ENCODE peak calls at places on chromosomes 16 and 17, in seven cellular contexts. One of them, this sample, is unnamed.

GRCh38 chr16:71373073-71373472 is 14.6 kb downstream of the CALB2 start:
- DNase-seq in hippocampal formation: no peak
- DNase-seq in adrenal gland: no peak
- DNase-seq in heart left ventricle: no peak
- DNase-seq in AG09319: no peak
- DNase-seq in left ventricle myocardium inferior: no peak
- DNase-seq in BJ: no peak
- DNase-seq in this sample: no peak

GRCh38 chr17:50263293-50264262 is 10.7 kb upstream of the TMEM92 start:
- DNase-seq in hippocampal formation: no peak
- DNase-seq in adrenal gland: no peak
- DNase-seq in heart left ventricle: no peak
- DNase-seq in AG09319: no peak
- DNase-seq in left ventricle myocardium inferior: no peak
- DNase-seq in BJ: no peak
- DNase-seq in this sample: peak

GRCh38 chr17:49327835-49328784 is 33.9 kb downstream of the ZNF652 start:
- DNase-seq in hippocampal formation: no peak
- DNase-seq in adrenal gland: no peak
- DNase-seq in heart left ventricle: no peak
- DNase-seq in AG09319: no peak
- DNase-seq in left ventricle myocardium inferior: no peak
- DNase-seq in BJ: no peak
- DNase-seq in this sample: no peak

GRCh38 chr16:51393381-51394005 is 242.4 kb upstream of the SALL1 start:
- DNase-seq in hippocampal formation: no peak
- DNase-seq in adrenal gland: no peak
- DNase-seq in heart left ventricle: no peak
- DNase-seq in AG09319: no peak
- DNase-seq in left ventricle myocardium inferior: no peak
- DNase-seq in BJ: no peak
- DNase-seq in this sample: no peak

GRCh38 chr16:51133130-51133529 is 17.9 kb downstream of the SALL1 start:
- DNase-seq in hippocampal formation: no peak
- DNase-seq in adrenal gland: no peak
- DNase-seq in heart left ventricle: no peak
- DNase-seq in AG09319: no peak
- DNase-seq in left ventricle myocardium inferior: no peak
- DNase-seq in BJ: no peak
- DNase-seq in this sample: no peak

GRCh38 chr16:57084257-57084770 is 8.1 kb upstream of the CPNE2 start:
- DNase-seq in hippocampal formation: peak
- DNase-seq in adrenal gland: peak
- DNase-seq in heart left ventricle: peak
- DNase-seq in AG09319: peak
- DNase-seq in left ventricle myocardium inferior: peak
- DNase-seq in BJ: no peak
- DNase-seq in this sample: peak

GRCh38 chr17:81656118-81656743 is at the start of gene PDE6G:
- DNase-seq in hippocampal formation: no peak
- DNase-seq in adrenal gland: no peak
- DNase-seq in heart left ventricle: no peak
- DNase-seq in AG09319: no peak
- DNase-seq in left ventricle myocardium inferior: no peak
- DNase-seq in BJ: no peak
- DNase-seq in this sample: no peak

GRCh38 chr16:55479560-55480197 is 681 bp downstream of the MMP2 start:
- DNase-seq in hippocampal formation: no peak
- DNase-seq in adrenal gland: no peak
- DNase-seq in heart left ventricle: no peak
- DNase-seq in AG09319: no peak
- DNase-seq in left ventricle myocardium inferior: no peak
- DNase-seq in BJ: no peak
- DNase-seq in this sample: no peak

GRCh38 chr17:44220211-44221071 is 966 bp upstream of the UBTF start:
- DNase-seq in hippocampal formation: peak
- DNase-seq in adrenal gland: peak
- DNase-seq in heart left ventricle: peak
- DNase-seq in AG09319: no peak
- DNase-seq in left ventricle myocardium inferior: peak
- DNase-seq in BJ: no peak
- DNase-seq in this sample: no peak

GRCh38 chr16:81384006-81384405 is 60.6 kb upstream of the CMIP start:
- DNase-seq in hippocampal formation: peak
- DNase-seq in adrenal gland: no peak
- DNase-seq in heart left ventricle: no peak
- DNase-seq in AG09319: no peak
- DNase-seq in left ventricle myocardium inferior: no peak
- DNase-seq in BJ: no peak
- DNase-seq in this sample: no peak

GRCh38 chr16:85681255-85681654 is 7.5 kb downstream of the GINS2 start:
- DNase-seq in hippocampal formation: no peak
- DNase-seq in adrenal gland: no peak
- DNase-seq in heart left ventricle: no peak
- DNase-seq in AG09319: no peak
- DNase-seq in left ventricle myocardium inferior: no peak
- DNase-seq in BJ: no peak
- DNase-seq in this sample: no peak

GRCh38 chr17:11944587-11944986 is 52.7 kb downstream of the ZNF18 start:
- DNase-seq in hippocampal formation: no peak
- DNase-seq in adrenal gland: no peak
- DNase-seq in heart left ventricle: no peak
- DNase-seq in AG09319: no peak
- DNase-seq in left ventricle myocardium inferior: no peak
- DNase-seq in BJ: no peak
- DNase-seq in this sample: no peak

GRCh38 chr16:88014201-88014781 is 63.1 kb downstream of the BANP start:
- DNase-seq in hippocampal formation: no peak
- DNase-seq in adrenal gland: no peak
- DNase-seq in heart left ventricle: no peak
- DNase-seq in AG09319: no peak
- DNase-seq in left ventricle myocardium inferior: no peak
- DNase-seq in BJ: no peak
- DNase-seq in this sample: peak

GRCh38 chr17:44774271-44775135 is 15.7 kb downstream of the ADAM11 start:
- DNase-seq in hippocampal formation: peak
- DNase-seq in adrenal gland: peak
- DNase-seq in heart left ventricle: peak
- DNase-seq in AG09319: peak
- DNase-seq in left ventricle myocardium inferior: peak
- DNase-seq in BJ: no peak
- DNase-seq in this sample: peak

GRCh38 chr17:7396147-7396546 is 1.8 kb upstream of the PLSCR3 start:
- DNase-seq in hippocampal formation: no peak
- DNase-seq in adrenal gland: no peak
- DNase-seq in heart left ventricle: no peak
- DNase-seq in AG09319: no peak
- DNase-seq in left ventricle myocardium inferior: no peak
- DNase-seq in BJ: no peak
- DNase-seq in this sample: no peak

GRCh38 chr17:8222630-8223355 is 12.4 kb upstream of the AURKB start:
- DNase-seq in hippocampal formation: peak
- DNase-seq in adrenal gland: peak
- DNase-seq in heart left ventricle: peak
- DNase-seq in AG09319: peak
- DNase-seq in left ventricle myocardium inferior: peak
- DNase-seq in BJ: peak
- DNase-seq in this sample: peak

GRCh38 chr17:73349138-73349537 is 37.3 kb upstream of the CDC42EP4 start:
- DNase-seq in hippocampal formation: peak
- DNase-seq in adrenal gland: no peak
- DNase-seq in heart left ventricle: no peak
- DNase-seq in AG09319: no peak
- DNase-seq in left ventricle myocardium inferior: no peak
- DNase-seq in BJ: no peak
- DNase-seq in this sample: no peak

GRCh38 chr17:48123776-48124388 is 16.3 kb downstream of the SNX11 start:
- DNase-seq in hippocampal formation: no peak
- DNase-seq in adrenal gland: no peak
- DNase-seq in heart left ventricle: no peak
- DNase-seq in AG09319: no peak
- DNase-seq in left ventricle myocardium inferior: no peak
- DNase-seq in BJ: no peak
- DNase-seq in this sample: no peak

This sample was measured in cardiac septum.